ENCODE peak calls at places on chromosome 19, in nine cellular contexts. K is IMR-90, Z is lung, B is SK-N-SH, F is pancreas, G is GM12865, P is mucosa of descending colon, N is PC-3, W is K562. Q is an unnamed sample.

GRCh38 chr19:21328402-21328801 is 808 bp downstream of the ZNF708 start:
- DNase-seq in P (no peak), F (no peak), W (no peak), N (no peak), K (no peak), B (peak), G (peak), Z (no peak), Q (no peak)

GRCh38 chr19:8575467-8575997 is 1.7 kb downstream of the MYO1F start:
- DNase-seq in G (no peak), F (no peak), W (no peak), Z (no peak), B (no peak), P (no peak), N (peak), K (peak), Q (no peak)

GRCh38 chr19:32497386-32497785 is 83.6 kb upstream of the PDCD5 start:
- DNase-seq in F (no peak), P (no peak), B (no peak), G (no peak), W (no peak), Z (no peak), K (no peak), N (no peak), Q (no peak)

GRCh38 chr19:12222980-12223630 is 60.2 kb downstream of the ZNF136 start:
- DNase-seq in Z (no peak), F (no peak), B (no peak), K (no peak), W (no peak), P (no peak), G (no peak), N (peak), Q (no peak)

GRCh38 chr19:44710483-44710882 is 11.5 kb downstream of the CEACAM16 start:
- DNase-seq in F (no peak), N (no peak), B (no peak), K (no peak), W (no peak), Z (no peak), P (no peak), G (no peak), Q (no peak)

GRCh38 chr19:7618366-7618765 is 11.0 kb downstream of the XAB2 start:
- DNase-seq in W (no peak), Z (no peak), B (peak), K (no peak), G (no peak), N (peak), F (peak), P (peak), Q (no peak)

GRCh38 chr19:57664269-57665127 is 4.2 kb upstream of the ZSCAN4 start:
- DNase-seq in B (peak), Z (peak), G (no peak), W (peak), K (peak), N (peak), P (peak), F (peak), Q (peak)

GRCh38 chr19:29702161-29702957 is 12.7 kb downstream of the C19orf12 start:
- DNase-seq in G (no peak), F (no peak), N (no peak), Z (no peak), W (no peak), K (no peak), P (no peak), B (no peak), Q (no peak)

GRCh38 chr19:13834308-13834790 is 39.1 kb downstream of the ZSWIM4 start:
- DNase-seq in N (peak), K (peak), F (peak), Z (no peak), P (no peak), W (no peak), B (no peak), G (no peak), Q (no peak)

GRCh38 chr19:38399537-38399936 is 3.4 kb upstream of the FAM98C start:
- DNase-seq in P (no peak), Z (no peak), G (no peak), F (no peak), K (no peak), N (no peak), W (no peak), B (no peak), Q (no peak)

GRCh38 chr19:57802269-57802668 is 12.4 kb downstream of the ZNF552 start:
- DNase-seq in W (no peak), N (no peak), B (no peak), G (peak), F (no peak), K (no peak), P (no peak), Z (no peak), Q (no peak)

GRCh38 chr19:56069642-56070041 is 51.5 kb downstream of the ZNF787 start:
- DNase-seq in Z (no peak), N (no peak), G (no peak), F (no peak), P (no peak), W (no peak), K (no peak), B (no peak), Q (no peak)

GRCh38 chr19:45526143-45526542 is 18.9 kb downstream of the VASP start:
- DNase-seq in F (peak), G (no peak), B (peak), N (peak), K (peak), W (peak), P (peak), Z (peak), Q (peak)

GRCh38 chr19:32336259-32337111 is 8.9 kb upstream of the ZNF507 start:
- DNase-seq in P (no peak), G (no peak), K (peak), F (no peak), W (no peak), Z (no peak), B (no peak), N (peak), Q (peak)

GRCh38 chr19:45499196-45500180 is 1.2 kb downstream of the PPM1N start:
- DNase-seq in G (peak), W (peak), F (peak), P (peak), Z (peak), B (peak), N (peak), K (no peak), Q (no peak)

GRCh38 chr19:53131732-53132131 is 978 bp downstream of the ZNF415 start:
- DNase-seq in W (no peak), K (no peak), P (no peak), G (no peak), F (no peak), Z (no peak), B (peak), N (no peak), Q (no peak)

GRCh38 chr19:53132231-53132991 is at the start of gene ZNF415:
- DNase-seq in N (peak), K (peak), P (peak), F (peak), G (no peak), Z (peak), W (no peak), B (peak), Q (peak)

GRCh38 chr19:53136432-53136831 is 3.7 kb upstream of the ZNF415 start:
- DNase-seq in B (no peak), G (no peak), P (no peak), K (no peak), N (no peak), Z (no peak), F (no peak), W (no peak), Q (no peak)

GRCh38 chr19:53130506-53130905 is 2.2 kb downstream of the ZNF415 start:
- DNase-seq in F (no peak), B (no peak), K (no peak), P (no peak), G (no peak), Z (no peak), N (no peak), W (no peak), Q (no peak)

DNA sequence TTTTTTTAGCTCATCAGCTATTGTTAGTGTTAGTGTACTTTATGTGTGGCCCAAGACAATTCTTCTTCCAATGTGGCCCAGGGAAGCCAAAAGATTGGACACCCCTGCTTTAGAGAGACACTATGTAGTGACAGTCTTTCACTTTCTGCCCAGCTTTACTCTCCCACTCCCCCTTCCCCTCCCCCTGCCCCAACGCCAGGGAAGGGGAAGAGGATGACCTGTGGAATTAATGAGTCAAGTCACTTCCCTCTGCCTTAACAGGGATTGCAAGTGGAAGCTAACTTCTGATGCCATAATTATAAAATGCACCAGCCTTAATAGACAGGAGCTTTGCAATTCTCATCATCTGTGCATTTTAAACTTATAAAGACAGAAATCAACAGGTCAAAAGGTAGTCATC is 1.6 kb downstream of the ZNF415 start:
- DNase-seq in N (no peak), K (no peak), B (no peak), P (no peak), W (no peak), Z (no peak), F (no peak), G (no peak), Q (no peak)
- H3K4me3 ChIP-seq in N (no peak), K (no peak), B (no peak), P (no peak), W (no peak), Z (no peak), F (no peak), G (no peak), Q (peak)

GRCh38 chr19:18931316-18932162 is 9.5 kb downstream of the HOMER3 start:
- DNase-seq in Z (no peak), P (peak), W (no peak), G (no peak), N (no peak), B (no peak), F (no peak), K (no peak), Q (no peak)

GRCh38 chr19:18933297-18933696 is 7.7 kb downstream of the HOMER3 start:
- DNase-seq in G (no peak), N (no peak), P (no peak), W (no peak), F (no peak), Z (no peak), K (no peak), B (no peak), Q (no peak)

GRCh38 chr19:18929311-18929710 is 9.8 kb downstream of the DDX49 start:
- DNase-seq in W (no peak), N (no peak), P (peak), Z (no peak), F (no peak), K (no peak), B (no peak), G (no peak), Q (no peak)

GRCh38 chr19:18928018-18928805 is 8.7 kb downstream of the DDX49 start:
- DNase-seq in P (no peak), G (no peak), F (no peak), Z (no peak), K (no peak), W (no peak), N (no peak), B (no peak), Q (no peak)

GRCh38 chr19:18932216-18932841 is 8.7 kb downstream of the HOMER3 start:
- DNase-seq in W (peak), G (peak), B (peak), P (peak), K (no peak), Z (peak), F (peak), N (peak), Q (peak)
- H3K4me3 ChIP-seq in W (peak), G (no peak), B (no peak), P (no peak), K (no peak), Z (no peak), F (no peak), N (no peak), Q (peak)

GRCh38 chr19:15550847-15551182 is 42.5 kb downstream of the CYP4F22 start:
- DNase-seq in B (no peak), K (no peak), N (no peak), G (no peak), Z (no peak), F (no peak), W (peak), P (no peak), Q (no peak)
- H3K4me3 ChIP-seq in B (peak), K (no peak), N (peak), G (peak), Z (no peak), F (peak), W (peak), P (no peak), Q (peak)

DNA sequence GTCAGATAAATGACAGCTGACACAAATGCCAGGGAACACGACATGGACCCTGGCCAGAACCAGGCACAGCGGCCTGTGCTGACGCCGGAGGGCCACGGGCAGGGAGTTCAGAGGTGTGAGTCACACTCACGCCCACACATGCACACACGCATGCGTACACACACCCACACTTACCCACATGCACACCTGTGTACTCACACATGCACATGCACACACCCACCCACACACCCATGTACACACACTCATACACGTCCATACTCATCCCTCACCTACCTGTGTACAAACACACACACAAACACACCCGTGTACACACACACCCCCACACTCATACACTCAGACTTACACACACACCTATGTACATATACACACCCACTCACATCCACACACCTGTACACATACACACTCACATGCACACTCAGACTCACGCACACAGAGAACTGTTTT is 40.4 kb downstream of the MLLT1 start:
- DNase-seq in K (peak), P (no peak), B (peak), F (no peak), N (peak), W (peak), G (no peak), Z (no peak), Q (peak)
- H3K4me3 ChIP-seq in K (no peak), P (no peak), B (no peak), F (no peak), N (no peak), W (no peak), G (no peak), Z (no peak), Q (peak)

GRCh38 chr19:46621191-46622117 is 3.4 kb downstream of the PTGIR start:
- DNase-seq in B (peak), N (no peak), K (peak), W (no peak), Z (no peak), F (no peak), P (no peak), G (no peak), Q (no peak)

GRCh38 chr19:46623915-46624502 is 880 bp downstream of the PTGIR start:
- DNase-seq in N (no peak), F (no peak), B (no peak), W (no peak), P (no peak), K (no peak), G (no peak), Z (no peak), Q (no peak)

GRCh38 chr19:46620716-46621115 is 4.2 kb downstream of the PTGIR start:
- DNase-seq in Z (no peak), W (no peak), G (no peak), K (peak), P (no peak), F (no peak), N (no peak), B (peak), Q (no peak)

GRCh38 chr19:46620267-46620666 is 4.6 kb downstream of the PTGIR start:
- DNase-seq in N (no peak), Z (no peak), P (no peak), W (no peak), K (no peak), F (no peak), B (no peak), G (no peak), Q (no peak)

GRCh38 chr19:46622118-46622446 is 2.8 kb downstream of the PTGIR start:
- DNase-seq in P (no peak), G (no peak), B (peak), F (no peak), N (no peak), Z (no peak), W (no peak), K (no peak), Q (no peak)
- H3K4me3 ChIP-seq in P (no peak), G (no peak), B (no peak), F (no peak), N (no peak), Z (no peak), W (no peak), K (no peak), Q (peak)

DNA sequence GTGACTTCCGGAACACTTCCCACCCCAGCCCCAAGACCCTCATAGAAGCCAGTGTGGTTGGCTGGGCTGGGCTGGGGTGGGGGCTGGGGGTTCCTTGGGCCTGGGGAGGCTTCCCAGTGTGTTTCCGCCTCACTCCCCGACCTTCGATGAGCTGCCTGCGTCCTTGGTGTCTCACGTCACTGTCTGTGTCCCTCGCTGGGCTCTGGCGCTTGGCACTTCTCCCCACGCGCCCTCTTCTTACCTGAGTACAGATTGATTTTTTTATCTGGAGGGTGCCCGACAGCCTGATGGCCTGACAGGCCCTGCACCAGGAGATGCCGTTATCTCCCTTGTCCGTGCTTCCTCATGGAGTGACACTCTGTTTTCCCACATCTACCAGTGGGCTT is 7.6 kb upstream of the GRIN3B start:
- DNase-seq in K (no peak), W (no peak), B (no peak), N (no peak), F (no peak), Z (no peak), G (no peak), P (no peak), Q (no peak)
- H3K4me3 ChIP-seq in K (no peak), W (no peak), B (no peak), N (no peak), F (no peak), Z (no peak), G (no peak), P (no peak), Q (no peak)

DNA sequence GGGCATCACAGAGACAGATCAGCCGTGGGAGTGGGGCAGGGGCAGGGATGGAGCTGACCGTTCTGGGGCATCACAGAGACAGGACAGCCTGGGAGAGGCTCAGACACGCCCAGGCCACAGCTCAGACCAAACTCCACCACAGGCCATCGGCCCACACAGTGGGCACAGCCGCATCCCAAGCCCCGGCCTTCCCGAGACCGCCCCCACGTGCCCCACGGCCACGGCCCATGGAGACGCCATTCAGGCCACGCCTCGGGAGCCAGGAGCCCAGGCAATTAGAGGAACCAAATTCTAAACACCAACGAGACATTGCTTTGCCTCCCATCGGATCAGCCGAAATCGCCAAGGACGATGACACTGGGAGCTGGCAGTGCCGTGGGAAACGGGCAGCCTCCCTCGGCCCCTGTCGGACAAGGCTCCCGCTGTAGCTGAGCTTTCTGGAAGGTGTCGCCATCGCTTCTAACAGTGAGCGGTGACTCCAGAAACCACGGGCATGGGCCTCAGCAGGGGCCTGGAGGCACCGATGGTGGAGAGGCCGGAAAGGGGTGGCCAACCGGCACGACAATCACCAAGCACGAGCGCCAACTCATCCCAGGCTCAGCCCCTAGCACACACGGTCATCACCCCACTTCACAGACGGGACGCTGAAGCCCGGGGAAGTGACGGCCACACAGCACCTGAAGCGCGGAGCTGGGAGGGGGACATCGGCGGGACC is 2.4 kb downstream of the PIP5K1C start:
- DNase-seq in F (no peak), W (no peak), G (no peak), B (no peak), N (no peak), P (no peak), Z (no peak), K (no peak), Q (no peak)
- H3K4me3 ChIP-seq in F (no peak), W (no peak), G (peak), B (no peak), N (no peak), P (no peak), Z (no peak), K (no peak), Q (peak)

DNA sequence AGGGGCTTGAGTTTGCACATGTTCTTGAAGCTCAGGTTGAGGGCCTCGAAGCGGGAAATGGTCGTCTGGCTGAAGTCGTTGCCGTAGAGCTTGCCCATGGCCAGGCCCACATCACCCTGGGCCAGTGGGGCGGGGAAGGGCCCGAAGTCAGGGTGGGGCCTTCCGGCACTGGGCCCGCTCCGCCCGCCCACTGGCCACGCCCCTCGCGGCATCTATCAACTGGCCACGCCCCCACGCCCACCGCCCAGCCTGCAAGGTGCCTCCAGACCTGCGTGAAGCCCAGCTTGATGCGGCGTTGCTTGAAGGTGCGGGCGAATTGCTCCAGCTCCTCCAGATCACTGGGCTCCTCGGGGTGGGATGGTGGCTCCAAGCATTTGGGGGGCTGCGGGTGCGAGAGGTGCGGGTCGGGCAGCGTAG is 19.9 kb downstream of the ZNF574 start:
- DNase-seq in N (no peak), Z (no peak), K (no peak), F (no peak), P (no peak), B (no peak), G (no peak), W (peak), Q (no peak)
- H3K4me3 ChIP-seq in N (no peak), Z (no peak), K (no peak), F (no peak), P (no peak), B (no peak), G (no peak), W (no peak), Q (no peak)